ENCODE peak calls at places on chromosomes 4 and X, in nine cellular contexts. L is AG10803, F is AG08396, C is Caki2, D is pulmonary artery endothelial cell, B is A549, K is mesendoderm, H is T-helper 22 cell, J is T-helper 2 cell. G is an unnamed sample.
A peak's percentile ranks its signal among the peaks of the same experiment; 100 is the strongest.

GRCh38 chr4:55173580-55173979 is 48.2 kb upstream of the KDR start:
- DNase-seq in L (peak; percentile 38), F (no peak), C (no peak), D (no peak), B (peak; percentile 6), K (no peak), H (no peak), J (no peak), G (no peak)

GRCh38 chr4:185408432-185408831 is 11.8 kb downstream of the ANKRD37 start:
- DNase-seq in L (no peak), F (no peak), C (no peak), D (no peak), B (no peak), K (no peak), H (no peak), J (no peak), G (no peak)

GRCh38 chr4:1244081-1244977 is 4.6 kb downstream of the CTBP1 start:
- DNase-seq in L (no peak), F (peak; percentile 9), C (no peak), D (no peak), B (no peak), K (no peak), H (no peak), J (no peak), G (peak; percentile 75)

GRCh38 chrX:17397074-17397473 is 22.1 kb downstream of the NHS start:
- DNase-seq in L (peak; percentile 48), F (no peak), C (peak; percentile 52), D (no peak), B (peak; percentile 19), K (peak; percentile 45), H (no peak), J (no peak), G (no peak)

GRCh38 chr4:187124311-187124710 is 400.7 kb upstream of the FAT1 start:
- DNase-seq in L (no peak), F (no peak), C (no peak), D (no peak), B (no peak), K (no peak), H (no peak), J (no peak), G (no peak)

GRCh38 chr4:128385683-128386304 is 98.2 kb upstream of the PGRMC2 start:
- DNase-seq in L (peak; percentile 81), F (no peak), C (peak; percentile 90), D (no peak), B (peak; percentile 77), K (peak; percentile 87), H (no peak), J (no peak), G (no peak)

GRCh38 chr4:169484485-169484884 is 127.9 kb downstream of the NEK1 start:
- DNase-seq in L (peak; percentile 12), F (peak; percentile 6), C (no peak), D (no peak), B (peak; percentile 3), K (peak; percentile 6), H (no peak), J (no peak), G (no peak)

GRCh38 chr4:176443117-176443516 is 123.4 kb downstream of the SPCS3 start:
- DNase-seq in L (peak; percentile 91), F (peak; percentile 59), C (peak; percentile 54), D (no peak), B (peak; percentile 82), K (no peak), H (no peak), J (no peak), G (no peak)

GRCh38 chr4:185729300-185729912 is 82.6 kb downstream of the SORBS2 start:
- DNase-seq in L (no peak), F (no peak), C (no peak), D (no peak), B (no peak), K (no peak), H (no peak), J (no peak), G (no peak)

GRCh38 chr4:151035321-151035720 is 20.2 kb upstream of the LRBA start:
- DNase-seq in L (no peak), F (no peak), C (no peak), D (no peak), B (no peak), K (no peak), H (no peak), J (no peak), G (no peak)

GRCh38 chr4:82268050-82268825 is 105.6 kb downstream of the HNRNPD start:
- DNase-seq in L (peak; percentile 62), F (peak; percentile 57), C (peak; percentile 33), D (no peak), B (peak; percentile 55), K (peak; percentile 85), H (no peak), J (no peak), G (no peak)

GRCh38 chr4:32633421-32633820 is 1913.3 kb downstream of the PCDH7 start:
- DNase-seq in L (no peak), F (no peak), C (no peak), D (no peak), B (no peak), K (no peak), H (no peak), J (no peak), G (peak; percentile 40)

GRCh38 chr4:142383354-142383753 is 462.7 kb downstream of the INPP4B start:
- DNase-seq in L (no peak), F (no peak), C (no peak), D (no peak), B (no peak), K (no peak), H (no peak), J (no peak), G (no peak)

GRCh38 chr4:107468812-107469211 is 251.2 kb downstream of the PAPSS1 start:
- DNase-seq in L (peak; percentile 9), F (no peak), C (no peak), D (no peak), B (no peak), K (no peak), H (no peak), J (no peak), G (no peak)

GRCh38 chrX:33160273-33160672 is 51.1 kb downstream of the DMD start:
- DNase-seq in L (no peak), F (no peak), C (no peak), D (no peak), B (no peak), K (no peak), H (no peak), J (no peak), G (no peak)

GRCh38 chr4:166198041-166198440 is 325.0 kb downstream of the TLL1 start:
- DNase-seq in L (no peak), F (no peak), C (no peak), D (no peak), B (peak; percentile 4), K (no peak), H (no peak), J (no peak), G (no peak)

GRCh38 chr4:125315571-125316390 is 1.0 kb downstream of the FAT4 start:
- DNase-seq in L (peak; percentile 46), F (peak; percentile 56), C (peak; percentile 63), D (no peak), B (peak; percentile 36), K (peak; percentile 79), H (no peak), J (no peak), G (peak; percentile 79)

GRCh38 chr4:168585168-168586091 is 88.6 kb downstream of the PALLD start:
- DNase-seq in L (peak; percentile 77), F (peak; percentile 76), C (peak; percentile 54), D (no peak), B (peak; percentile 82), K (peak; percentile 87), H (no peak), J (no peak), G (no peak)

GRCh38 chr4:26289421-26289820 is 31.4 kb upstream of the RBPJ start:
- DNase-seq in L (no peak), F (no peak), C (no peak), D (no peak), B (no peak), K (no peak), H (no peak), J (no peak), G (no peak)

GRCh38 chr4:31041385-31041784 is 321.2 kb downstream of the PCDH7 start:
- DNase-seq in L (no peak), F (no peak), C (no peak), D (no peak), B (no peak), K (peak; percentile 37), H (no peak), J (no peak), G (no peak)

GRCh38 chr4:102620697-102621497 is 119.7 kb downstream of the NFKB1 start:
- DNase-seq in L (peak; percentile 80), F (peak; percentile 63), C (peak; percentile 91), D (no peak), B (peak; percentile 82), K (peak; percentile 74), H (no peak), J (no peak), G (no peak)

GRCh38 chrX:46582325-46582724 is 8.8 kb downstream of the CHST7 start:
- DNase-seq in L (peak; percentile 78), F (no peak), C (no peak), D (no peak), B (no peak), K (no peak), H (no peak), J (no peak), G (no peak)

GRCh38 chr4:138007572-138007971 is 234.6 kb downstream of the SLC7A11 start:
- DNase-seq in L (peak; percentile 26), F (no peak), C (no peak), D (no peak), B (no peak), K (peak; percentile 47), H (no peak), J (no peak), G (no peak)

GRCh38 chr4:41437264-41437566 is 100.7 kb upstream of the LIMCH1 start:
- DNase-seq in L (no peak), F (no peak), C (no peak), D (no peak), B (no peak), K (no peak), H (no peak), J (no peak), G (no peak)

GRCh38 chr4:10157478-10158354 is 41.1 kb upstream of the WDR1 start:
- DNase-seq in L (peak; percentile 82), F (peak; percentile 79), C (peak; percentile 23), D (peak; percentile 61), B (peak; percentile 67), K (peak; percentile 90), H (no peak), J (no peak), G (no peak)

GRCh38 chrX:84187501-84188319 is at the start of gene RPS6KA6:
- DNase-seq in L (peak; percentile 12), F (peak; percentile 39), C (peak; percentile 31), D (no peak), B (peak; percentile 40), K (peak; percentile 57), H (no peak), J (no peak), G (peak; percentile 75)

GRCh38 chr4:8394125-8394524 is 46.4 kb downstream of the ACOX3 start:
- DNase-seq in L (peak; percentile 68), F (peak; percentile 57), C (peak; percentile 19), D (no peak), B (no peak), K (no peak), H (no peak), J (no peak), G (no peak)

GRCh38 chr4:12894062-12894461 is 590.1 kb downstream of the RAB28 start:
- DNase-seq in L (no peak), F (no peak), C (no peak), D (no peak), B (no peak), K (no peak), H (no peak), J (no peak), G (no peak)

GRCh38 chr4:3829954-3830773 is 64.0 kb downstream of the ADRA2C start:
- DNase-seq in L (no peak), F (no peak), C (no peak), D (no peak), B (no peak), K (peak; percentile 62), H (no peak), J (no peak), G (no peak)

GRCh38 chr4:158810487-158811215 is 41.8 kb downstream of the FNIP2 start:
- DNase-seq in L (peak; percentile 99), F (peak; percentile 77), C (peak; percentile 95), D (peak; percentile 75), B (peak; percentile 36), K (no peak), H (no peak), J (no peak), G (no peak)

GRCh38 chr4:132572210-132572609 is 576.9 kb upstream of the PCDH10 start:
- DNase-seq in L (no peak), F (no peak), C (no peak), D (peak; percentile 46), B (peak; percentile 17), K (peak; percentile 96), H (no peak), J (no peak), G (no peak)

G was measured in spleen.